ENCODE peak calls at places on chromosomes 1 and 21, in ten cellular contexts. C, K, S, B, O, X, F, Q, P and A are unnamed samples.

GRCh38 chr1:196148367-196148970 is 459.8 kb downstream of the KCNT2 start:
- DNase-seq in C (peak; percentile 37), K (peak; percentile 29), S (no peak), B (no peak), O (no peak), X (peak; percentile 34), F (peak; percentile 71), Q (no peak), P (peak; percentile 69), A (peak; percentile 79)

GRCh38 chr1:245986404-245987221 is 520.5 kb downstream of the SMYD3 start:
- DNase-seq in C (peak; percentile 10), K (no peak), S (no peak), B (no peak), O (no peak), X (peak; percentile 11), F (peak; percentile 96), Q (no peak), P (peak; percentile 88), A (peak; percentile 95)

GRCh38 chr21:8993284-8993942 is 1528.0 kb upstream of the TPTE start:
- DNase-seq in C (no peak), K (no peak), S (no peak), B (no peak), O (no peak), X (peak; percentile 94), F (no peak), Q (no peak), P (no peak), A (no peak)

GRCh38 chr1:51313268-51313852 is 17.0 kb downstream of the TTC39A start:
- DNase-seq in C (no peak), K (no peak), S (no peak), B (no peak), O (no peak), X (peak; percentile 44), F (peak; percentile 19), Q (no peak), P (peak; percentile 25), A (no peak)

GRCh38 chr21:45937721-45938452 is 43.7 kb upstream of the COL6A1 start:
- DNase-seq in C (no peak), K (no peak), S (no peak), B (no peak), O (no peak), X (no peak), F (no peak), Q (no peak), P (no peak), A (no peak)

GRCh38 chr1:41387667-41388091 is 26.4 kb downstream of the FOXO6 start:
- DNase-seq in C (no peak), K (no peak), S (peak; percentile 90), B (no peak), O (no peak), X (no peak), F (peak; percentile 49), Q (peak; percentile 77), P (peak; percentile 91), A (peak; percentile 83)

GRCh38 chr1:30316056-30316455 is 407.3 kb downstream of the MATN1 start:
- DNase-seq in C (no peak), K (no peak), S (no peak), B (no peak), O (no peak), X (no peak), F (no peak), Q (no peak), P (no peak), A (no peak)

GRCh38 chr1:166695115-166695514 is 144.2 kb upstream of the POGK start:
- DNase-seq in C (no peak), K (no peak), S (no peak), B (no peak), O (no peak), X (no peak), F (no peak), Q (no peak), P (no peak), A (no peak)

GRCh38 chr1:57252597-57253306 is 171.1 kb downstream of the DAB1 start:
- DNase-seq in C (no peak), K (no peak), S (no peak), B (no peak), O (no peak), X (no peak), F (no peak), Q (no peak), P (no peak), A (no peak)

GRCh38 chr1:119361611-119362010 is 7.0 kb upstream of the HAO2 start:
- DNase-seq in C (no peak), K (no peak), S (no peak), B (no peak), O (no peak), X (no peak), F (no peak), Q (no peak), P (no peak), A (no peak)

GRCh38 chr1:43786975-43787374 is 79.6 kb downstream of the ST3GAL3 start:
- DNase-seq in C (no peak), K (no peak), S (peak; percentile 25), B (no peak), O (peak; percentile 59), X (no peak), F (peak; percentile 64), Q (no peak), P (peak; percentile 60), A (peak; percentile 33)

GRCh38 chr1:161196521-161197451 is 2.1 kb downstream of the ADAMTS4 start:
- DNase-seq in C (no peak), K (no peak), S (peak; percentile 52), B (no peak), O (no peak), X (no peak), F (peak; percentile 84), Q (no peak), P (peak; percentile 91), A (peak; percentile 89)

DNA sequence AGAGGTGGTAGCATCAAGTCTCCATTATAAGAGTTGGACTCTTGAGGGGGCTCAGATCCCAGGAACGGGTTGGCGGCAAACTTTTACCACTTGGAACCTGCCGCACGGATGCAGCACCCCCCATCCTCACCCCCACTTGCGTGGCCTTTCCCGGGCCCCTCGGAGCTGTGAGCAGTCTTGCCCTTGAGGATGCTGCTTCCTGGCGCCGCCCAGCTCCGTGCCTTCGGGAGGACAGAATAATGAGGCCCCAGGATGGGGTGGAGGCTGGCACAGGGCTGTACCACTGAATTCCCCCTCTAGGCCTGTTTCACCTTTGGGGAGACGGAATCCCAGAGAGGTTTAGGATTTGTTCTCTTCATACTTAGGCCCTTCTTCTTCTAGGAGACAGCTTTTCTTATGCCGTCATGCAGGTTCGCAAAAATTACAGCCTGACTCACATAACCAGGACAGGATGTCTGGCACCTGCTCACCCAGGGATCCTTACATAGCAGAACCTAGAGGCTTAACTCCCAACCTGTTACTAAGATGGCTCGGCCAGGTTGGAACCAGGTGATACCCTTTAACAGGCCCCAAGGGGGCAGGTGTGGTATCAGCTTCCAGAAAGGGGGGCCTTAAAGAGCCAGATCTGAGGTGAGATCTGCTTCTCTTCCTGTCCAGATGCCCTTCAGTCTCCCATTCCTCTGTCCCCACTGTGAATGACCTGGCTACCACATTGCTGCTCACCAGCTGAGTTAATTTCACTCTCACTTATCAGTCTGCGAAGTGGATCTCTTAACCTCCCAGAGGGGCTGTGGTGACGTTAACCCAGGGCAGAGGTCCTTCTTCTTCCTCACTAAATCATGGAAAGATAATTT is 1.5 kb downstream of the TRNP1 start:
- DNase-seq in C (no peak), K (peak; percentile 9), S (no peak), B (peak; percentile 22), O (no peak), X (no peak), F (no peak), Q (peak; percentile 56), P (no peak), A (no peak)
- H3K4me3 ChIP-seq in C (no peak overlapping the region), K (no peak overlapping the region), S (peak overlapping the region; percentile 67), B (peak overlapping the region; percentile 74), O (peak overlapping the region; percentile 57), X (peak overlapping the region; percentile 96), F (peak overlapping the region; percentile 71), Q (peak overlapping the region; percentile 83), P (peak overlapping the region; percentile 64), A (peak overlapping the region; percentile 77)

DNA sequence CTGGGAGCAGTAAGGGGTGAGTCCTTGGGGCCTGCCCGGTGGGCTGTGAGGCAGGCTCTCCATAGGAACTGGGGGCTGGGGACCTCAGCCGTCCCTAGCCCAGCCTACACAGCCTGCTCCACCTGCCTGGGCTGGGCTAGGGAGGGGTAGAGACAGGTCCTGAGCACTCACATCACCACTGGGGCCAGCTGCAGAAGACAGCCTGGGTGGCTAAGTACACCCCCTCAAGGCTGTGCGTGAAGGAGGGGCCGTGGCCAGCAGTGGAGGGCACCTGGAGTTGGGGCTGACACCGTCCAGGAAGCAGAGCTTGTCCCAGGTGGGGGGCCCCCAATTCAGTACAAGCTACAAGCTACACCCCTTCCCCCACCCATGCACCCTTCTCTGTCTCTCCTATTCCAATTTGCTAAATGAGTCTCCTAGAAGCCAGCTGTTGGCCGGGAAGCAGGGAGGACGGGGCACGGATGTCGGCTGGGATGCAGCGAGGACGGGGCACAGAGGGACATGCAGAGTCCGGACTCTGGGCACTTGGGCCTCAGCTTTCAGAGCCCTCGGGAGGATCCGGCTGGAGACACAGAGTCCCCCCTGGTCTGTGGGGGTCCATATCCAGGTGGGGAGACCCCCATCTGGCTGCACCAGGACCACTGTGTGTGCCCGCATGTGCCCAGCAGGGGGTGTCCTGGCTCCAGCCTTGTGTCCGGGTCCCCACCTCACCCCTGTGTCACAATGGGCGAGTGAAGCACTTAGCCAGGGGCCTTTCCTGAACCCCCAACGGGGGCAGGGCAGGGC is 1.8 kb downstream of the ISG15 start:
- DNase-seq in C (peak; percentile 61), K (peak; percentile 48), S (no peak), B (no peak), O (no peak), X (no peak), F (no peak), Q (peak; percentile 68), P (no peak), A (no peak)
- TF ChIP-seq CTCF in C (peak; percentile 21), K (peak; percentile 60), S (peak; percentile 48), B (peak; percentile 33), O (peak; percentile 22), X (peak; percentile 39), F (peak; percentile 42), Q (peak; percentile 46), P (peak; percentile 30), A (peak; percentile 21)

DNA sequence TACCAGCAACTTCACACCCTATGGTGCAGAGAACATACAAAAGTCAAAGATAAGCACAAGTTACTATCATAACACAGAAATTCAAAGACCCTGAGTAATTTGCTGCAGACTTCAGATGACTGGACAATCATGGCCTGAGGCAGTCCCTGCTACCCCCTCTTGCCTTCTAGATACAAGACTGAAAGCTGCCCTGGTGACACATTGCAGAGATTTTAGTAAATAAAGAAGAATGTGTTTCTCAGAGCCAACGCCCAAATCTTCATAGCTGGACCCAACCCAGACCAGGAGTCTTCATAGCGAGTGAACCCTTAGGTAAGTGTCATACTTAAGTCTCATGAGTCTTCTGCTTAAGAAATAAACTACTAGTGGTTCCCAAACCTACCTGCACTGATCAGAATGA is 886 bp downstream of the PDZK1 start:
- DNase-seq in C (no peak), K (no peak), S (no peak), B (no peak), O (no peak), X (peak; percentile 84), F (no peak), Q (no peak), P (no peak), A (peak; percentile 24)
- H3K4me3 ChIP-seq in C (no peak overlapping the region), K (no peak overlapping the region), S (no peak overlapping the region), B (no peak overlapping the region), O (no peak overlapping the region), X (no peak overlapping the region), F (no peak overlapping the region), Q (no peak overlapping the region), P (no peak overlapping the region), A (no peak overlapping the region)

DNA sequence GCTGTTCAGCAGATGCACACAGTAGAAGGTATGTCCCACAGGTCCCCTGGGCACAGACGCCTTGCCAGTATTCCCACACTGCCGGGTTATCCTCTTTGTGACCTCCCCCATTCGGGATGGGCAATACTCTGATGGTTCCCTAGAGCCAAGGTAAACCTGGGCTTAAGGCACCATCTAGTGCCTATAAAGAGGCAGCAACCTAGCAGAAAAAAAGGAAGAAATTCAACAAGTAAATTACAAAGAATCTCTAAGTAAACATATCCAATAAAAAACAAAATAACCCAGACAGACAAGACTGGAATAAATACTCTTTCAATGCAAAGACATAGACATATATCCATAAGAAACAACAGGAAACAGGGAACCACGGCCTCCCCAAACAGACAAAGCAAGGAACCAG is 39.4 kb downstream of the HSF2BP start:
- DNase-seq in C (no peak), K (peak; percentile 11), S (no peak), B (no peak), O (no peak), X (peak; percentile 78), F (no peak), Q (no peak), P (no peak), A (no peak)
- TF ChIP-seq CTCF in C (no peak), K (peak; percentile 50), S (no peak), B (no peak), O (peak; percentile 24), X (no peak), F (peak; percentile 25), Q (peak; percentile 19), P (peak; percentile 8), A (peak; percentile 4)